ENCODE peak calls at places on chromosome 12, in five cellular contexts. P, Q, T, K and E are unnamed samples.

GRCh38 chr12:124491310-124491709 is 76.1 kb downstream of the NCOR2 start:
- DNase-seq in Q (no peak), P (no peak), K (no peak), T (no peak), E (no peak)

GRCh38 chr12:95802482-95803264 is 12.1 kb upstream of the NTN4 start:
- DNase-seq in Q (no peak), T (no peak), K (no peak), P (peak), E (no peak)

GRCh38 chr12:85277900-85278597 is 2.0 kb upstream of the ALX1 start:
- DNase-seq in T (no peak), P (no peak), Q (no peak), K (no peak), E (no peak)

GRCh38 chr12:90085491-90086274 is 377.0 kb upstream of the ATP2B1 start:
- DNase-seq in T (no peak), K (no peak), Q (no peak), P (no peak), E (no peak)

GRCh38 chr12:91630906-91631305 is 448.3 kb upstream of the DCN start:
- DNase-seq in Q (no peak), K (peak), T (no peak), P (no peak), E (no peak)

GRCh38 chr12:115222220-115222619 is 538.2 kb upstream of the TBX3 start:
- DNase-seq in K (no peak), P (peak), Q (no peak), T (no peak), E (no peak)

GRCh38 chr12:1655225-1655788 is 26.3 kb downstream of the WNT5B start:
- DNase-seq in Q (no peak), P (no peak), T (no peak), K (no peak), E (no peak)

GRCh38 chr12:52461693-52462092 is 9.7 kb upstream of the KRT6B start:
- DNase-seq in T (no peak), Q (no peak), P (no peak), K (no peak), E (no peak)

GRCh38 chr12:95838125-95838524 is 20.6 kb upstream of the SNRPF start:
- DNase-seq in T (no peak), P (peak), Q (peak), K (no peak), E (no peak)

GRCh38 chr12:22981711-22982110 is 356.7 kb downstream of the ETNK1 start:
- DNase-seq in P (no peak), K (peak), Q (no peak), T (no peak), E (no peak)

GRCh38 chr12:50642035-50642451 is 121.9 kb upstream of the ATF1 start:
- DNase-seq in K (peak), Q (no peak), T (no peak), P (peak), E (no peak)

GRCh38 chr12:43104524-43104923 is 447.5 kb downstream of the ADAMTS20 start:
- DNase-seq in Q (no peak), T (no peak), P (no peak), K (no peak), E (no peak)

GRCh38 chr12:87127272-87127671 is 871.1 kb upstream of the MGAT4C start:
- DNase-seq in T (no peak), P (no peak), K (no peak), Q (no peak), E (no peak)

GRCh38 chr12:57881035-57881973 is 34.8 kb upstream of the CTDSP2 start:
- DNase-seq in K (no peak), Q (no peak), P (no peak), T (no peak), E (no peak)

GRCh38 chr12:115374480-115375187 is 690.7 kb upstream of the TBX3 start:
- DNase-seq in Q (no peak), T (peak), P (no peak), K (no peak), E (no peak)

GRCh38 chr12:19058235-19059021 is 71.1 kb upstream of the PLEKHA5 start:
- DNase-seq in K (no peak), P (no peak), T (no peak), Q (peak), E (no peak)

GRCh38 chr12:47378907-47379306 is 299.1 kb upstream of the AMIGO2 start:
- DNase-seq in Q (no peak), K (no peak), T (no peak), P (no peak), E (no peak)

GRCh38 chr12:128178551-128178950 is 88.4 kb upstream of the TMEM132C start:
- DNase-seq in P (no peak), T (no peak), Q (no peak), K (no peak), E (no peak)

GRCh38 chr12:46577063-46577776 is 204.6 kb upstream of the SLC38A2 start:
- DNase-seq in P (peak), K (no peak), T (no peak), Q (no peak), E (no peak)

GRCh38 chr12:9134981-9135628 is 19.4 kb upstream of the A2M start:
- DNase-seq in P (peak), T (no peak), K (peak), Q (no peak), E (peak)

GRCh38 chr12:93573552-93574223 is 1.2 kb downstream of the SOCS2 start:
- DNase-seq in P (no peak), T (no peak), K (peak), Q (no peak), E (no peak)

GRCh38 chr12:3968523-3968922 is 95.3 kb upstream of the PARP11 start:
- DNase-seq in T (no peak), K (no peak), P (no peak), Q (no peak), E (no peak)

GRCh38 chr12:104985206-104985605 is 910 bp upstream of the NOPCHAP1 start:
- DNase-seq in P (peak), Q (no peak), T (no peak), K (peak), E (no peak)

GRCh38 chr12:104370989-104371870 is 67.7 kb downstream of the EID3 start:
- DNase-seq in P (no peak), Q (no peak), K (no peak), T (no peak), E (no peak)

GRCh38 chr12:25436206-25436912 is 116.7 kb downstream of the LMNTD1 start:
- DNase-seq in P (peak), Q (peak), T (peak), K (peak), E (peak)

GRCh38 chr12:114679452-114679875 is 4.5 kb downstream of the TBX3 start:
- DNase-seq in T (no peak), Q (no peak), P (no peak), K (no peak), E (no peak)

DNA sequence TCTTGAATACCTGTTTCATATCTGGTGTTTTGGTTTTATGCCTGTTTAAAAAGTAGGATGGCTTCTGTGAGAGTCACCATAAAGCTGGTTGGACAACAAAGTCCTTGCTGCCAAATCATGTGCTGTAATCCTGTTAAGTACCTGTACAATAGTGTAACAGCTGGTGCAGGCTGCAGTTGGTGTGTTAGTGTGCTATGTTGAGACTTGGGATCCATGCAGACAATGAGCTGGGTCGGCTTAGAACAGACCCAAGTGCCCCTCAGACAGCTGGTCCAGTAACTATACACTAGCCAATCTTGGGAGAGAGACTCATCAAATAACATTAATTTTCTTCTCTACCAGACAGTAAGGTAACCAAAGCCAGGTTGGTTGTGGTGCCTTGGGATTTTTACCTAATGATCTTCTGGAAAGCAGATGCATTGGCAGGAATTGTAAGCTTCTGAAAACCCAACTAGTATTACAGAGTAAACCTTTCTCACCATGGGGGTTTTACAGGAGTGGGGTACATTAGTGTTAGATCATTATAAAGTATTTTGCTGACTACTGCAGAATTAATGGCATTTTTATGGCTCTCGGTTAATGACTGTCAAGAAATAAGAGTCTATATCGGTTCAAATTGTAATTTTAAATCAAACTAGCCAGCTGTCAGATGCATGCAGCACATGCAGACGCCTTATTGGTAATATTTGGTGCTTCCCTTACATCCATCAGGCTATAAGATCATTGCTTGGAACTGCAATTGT is 231.2 kb downstream of the PDZRN4 start:
- DNase-seq in Q (no peak), K (no peak), T (no peak), P (no peak), E (no peak)
- TF ChIP-seq FOXM1 in Q (no peak), K (no peak), T (no peak), P (no peak), E (no peak)

GRCh38 chr12:118780939-118781338 is 200.4 kb upstream of the SRRM4 start:
- DNase-seq in K (no peak), Q (no peak), P (peak), T (no peak), E (no peak)

GRCh38 chr12:118777550-118777949 is 203.8 kb upstream of the SRRM4 start:
- DNase-seq in T (no peak), P (no peak), Q (no peak), K (no peak), E (no peak)

GRCh38 chr12:118778077-118778476 is 203.3 kb upstream of the SRRM4 start:
- DNase-seq in T (no peak), K (no peak), Q (no peak), P (no peak), E (no peak)

GRCh38 chr12:118783703-118784102 is 197.6 kb upstream of the SRRM4 start:
- DNase-seq in K (no peak), T (no peak), P (no peak), Q (no peak), E (no peak)

GRCh38 chr12:118781692-118782091 is 199.6 kb upstream of the SRRM4 start:
- DNase-seq in K (no peak), Q (no peak), P (no peak), T (no peak), E (no peak)
- TF ChIP-seq FOXM1 in K (no peak), Q (no peak), P (no peak), T (no peak), E (no peak)

GRCh38 chr12:76308866-76309265 is 39.3 kb downstream of the BBS10 start:
- DNase-seq in K (no peak), Q (no peak), P (no peak), T (no peak), E (no peak)
- TF ChIP-seq FOXM1 in K (no peak), Q (no peak), P (no peak), T (no peak), E (no peak)

GRCh38 chr12:55549302-55549701 is at the start of gene OR6C4:
- DNase-seq in T (no peak), K (no peak), P (no peak), Q (no peak), E (no peak)

DNA sequence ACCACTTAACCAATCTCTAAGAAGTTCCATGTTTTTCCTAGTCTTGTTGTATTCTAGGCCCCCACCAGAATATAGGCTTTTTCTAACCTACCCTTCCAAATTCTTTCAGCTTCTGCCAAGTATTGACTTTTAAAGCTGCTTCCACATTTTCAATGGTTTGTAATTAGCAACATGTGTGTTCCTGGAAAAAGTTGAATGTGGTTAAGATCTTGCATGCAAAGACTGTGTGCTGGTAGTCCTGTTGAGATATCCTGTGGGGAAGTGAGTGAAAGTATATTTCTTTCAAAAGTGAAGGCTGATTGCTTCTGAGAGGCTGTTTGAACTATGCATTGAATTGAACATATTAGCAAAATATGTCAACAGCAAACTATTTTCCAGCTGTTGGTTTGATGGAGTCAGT is 646 bp upstream of the OR6C4 start:
- DNase-seq in T (no peak), K (no peak), P (no peak), Q (no peak), E (no peak)
- TF ChIP-seq FOXM1 in T (no peak), K (no peak), P (no peak), Q (no peak), E (no peak)

DNA sequence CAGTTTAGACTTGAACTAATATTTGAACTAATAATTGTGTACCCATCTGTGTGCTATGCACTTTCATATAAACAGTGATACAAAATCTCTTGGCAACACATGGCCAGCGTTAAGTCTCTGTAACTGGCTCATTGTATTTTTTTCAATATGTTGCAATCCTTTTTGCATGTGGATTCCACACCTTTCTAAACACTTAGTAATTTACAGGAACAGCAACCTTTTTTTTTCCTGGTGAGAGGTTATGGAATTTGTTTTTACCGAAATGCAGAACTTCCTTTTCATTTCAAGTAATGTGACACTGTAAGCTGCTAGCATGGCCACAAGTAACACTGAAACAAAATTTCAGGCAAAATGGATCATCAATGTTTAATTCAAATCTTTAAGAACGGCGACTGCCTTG is 45.4 kb upstream of the EPS8 start:
- DNase-seq in T (no peak), P (no peak), K (no peak), Q (no peak), E (no peak)
- TF ChIP-seq FOXM1 in T (no peak), P (no peak), K (no peak), Q (no peak), E (no peak)

DNA sequence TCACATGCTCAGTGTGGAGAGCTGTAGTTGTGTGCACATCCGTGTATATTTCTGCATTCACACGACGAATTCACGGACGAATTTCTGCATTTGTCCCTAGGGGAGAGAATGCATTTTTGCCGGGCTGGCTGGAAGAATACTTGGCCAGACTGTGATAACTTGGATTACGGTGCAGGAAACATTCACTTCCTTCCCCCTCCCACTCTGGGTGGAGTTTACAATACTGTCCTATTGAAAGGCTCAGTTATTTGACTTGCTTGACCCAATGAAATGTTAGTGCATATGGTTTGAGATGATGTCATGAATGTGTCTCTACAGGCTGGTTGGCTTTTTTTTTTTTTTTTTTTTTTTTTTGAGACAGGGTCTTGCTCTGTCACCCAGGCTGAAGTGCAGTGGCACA is 90.6 kb upstream of the NOS1 start:
- DNase-seq in Q (no peak), P (no peak), K (no peak), T (no peak), E (no peak)
- TF ChIP-seq FOXM1 in Q (no peak), P (no peak), K (no peak), T (no peak), E (no peak)

GRCh38 chr12:11747969-11748368 is 98.5 kb downstream of the ETV6 start:
- DNase-seq in Q (no peak), K (no peak), T (no peak), P (no peak), E (no peak)

GRCh38 chr12:11746940-11747716 is 97.7 kb downstream of the ETV6 start:
- DNase-seq in T (no peak), P (no peak), K (no peak), Q (no peak), E (no peak)

GRCh38 chr12:11753151-11753501 is 103.7 kb downstream of the ETV6 start:
- DNase-seq in Q (no peak), T (no peak), K (no peak), P (no peak), E (no peak)

GRCh38 chr12:11752403-11753150 is 103.1 kb downstream of the ETV6 start:
- DNase-seq in P (no peak), K (no peak), T (no peak), Q (no peak), E (no peak)

DNA sequence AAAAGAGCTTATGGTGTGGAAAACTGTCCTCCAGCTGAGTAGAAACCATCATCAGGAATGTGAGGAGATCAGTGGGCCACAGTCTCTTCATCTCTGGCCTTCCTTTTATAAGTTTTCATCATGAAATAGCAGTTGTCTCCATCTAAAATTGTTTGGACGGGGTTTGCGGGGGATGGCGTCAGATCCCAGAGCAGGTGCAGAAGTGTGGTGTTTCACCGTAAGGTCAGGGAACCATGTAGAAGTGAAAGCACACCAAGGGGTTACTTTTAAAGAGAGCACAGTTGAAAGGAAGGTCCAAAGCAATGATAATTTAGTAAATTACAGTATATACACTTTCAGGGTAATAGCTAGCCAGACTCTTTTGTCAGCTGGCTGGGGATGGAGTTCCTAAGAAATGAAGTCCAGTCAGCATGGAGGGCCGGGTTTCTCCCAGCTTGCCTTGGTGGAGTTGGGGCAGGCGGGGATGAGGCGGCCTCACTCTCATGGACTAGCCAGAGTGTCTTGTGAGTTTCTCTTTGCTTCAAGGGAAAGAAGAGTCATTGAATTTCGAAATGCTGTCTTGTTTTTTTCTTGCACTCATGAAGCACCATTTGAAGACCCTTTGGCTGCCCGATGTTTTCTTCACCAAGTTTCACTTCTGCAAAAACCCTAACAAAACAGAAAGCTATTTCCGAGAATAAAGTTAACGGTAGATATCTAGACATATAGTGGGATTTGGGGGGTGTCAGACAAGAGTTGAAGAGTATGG is 100.6 kb downstream of the ETV6 start:
- DNase-seq in Q (no peak), K (no peak), P (no peak), T (peak), E (no peak)
- TF ChIP-seq FOXM1 in Q (no peak), K (no peak), P (no peak), T (peak), E (no peak)

GRCh38 chr12:110619534-110619953 is 5.6 kb downstream of the TCTN1 start:
- DNase-seq in P (no peak), K (no peak), T (peak), Q (peak), E (no peak)
- TF ChIP-seq FOXM1 in P (no peak), K (no peak), T (peak), Q (no peak), E (no peak)